ENCODE peak calls at places on chromosomes 3 and 15, in nine cellular contexts. J is GM13976, F is T1000, B is renal cortical epithelial cell, P is cardiac muscle cell, M is fibroblast of pulmonary artery, U is T-helper 2 cell, R is amygdala, H is mucosa of gallbladder. E is an unnamed sample.
A peak's percentile ranks its signal among the peaks of the same experiment; 100 is the strongest.

GRCh38 chr15:70829366-70830166 is 24.4 kb downstream of the LARP6 start:
- DNase-seq in F (no peak), H (no peak), M (no peak), U (no peak), J (no peak), P (no peak), R (no peak), B (no peak), E (no peak)

GRCh38 chr3:159859424-159859823 is 129.2 kb upstream of the IL12A start:
- DNase-seq in R (no peak), P (no peak), B (no peak), H (no peak), J (no peak), F (no peak), U (no peak), M (no peak), E (no peak)

GRCh38 chr3:5731100-5731499 is 543.6 kb downstream of the EDEM1 start:
- DNase-seq in P (no peak), F (no peak), R (no peak), H (no peak), U (peak; percentile 3), J (peak; percentile 12), M (no peak), B (no peak), E (peak; percentile 44)

GRCh38 chr15:39887832-39888231 is 32.2 kb downstream of the GPR176 start:
- DNase-seq in R (no peak), B (peak; percentile 69), J (no peak), H (peak; percentile 46), U (peak; percentile 11), P (peak; percentile 13), F (no peak), M (peak; percentile 67), E (peak; percentile 18)

GRCh38 chr3:98982336-98982735 is 80.8 kb upstream of the DCBLD2 start:
- DNase-seq in M (no peak), U (no peak), H (no peak), B (peak; percentile 60), F (no peak), J (no peak), R (no peak), P (no peak), E (no peak)

GRCh38 chr3:16460886-16461285 is 52.6 kb downstream of the RFTN1 start:
- DNase-seq in R (no peak), J (no peak), P (no peak), U (no peak), F (no peak), B (peak; percentile 52), M (no peak), H (no peak), E (no peak)

GRCh38 chr15:53710906-53711305 is 48.6 kb downstream of the WDR72 start:
- DNase-seq in R (no peak), H (no peak), B (peak; percentile 75), U (no peak), P (no peak), M (no peak), F (no peak), J (no peak), E (no peak)

GRCh38 chr15:50968353-50968752 is 59.9 kb downstream of the AP4E1 start:
- DNase-seq in M (no peak), U (no peak), F (no peak), R (no peak), J (no peak), B (no peak), H (no peak), P (no peak), E (no peak)

GRCh38 chr3:190697901-190698300 is 164.6 kb downstream of the GMNC start:
- DNase-seq in U (no peak), P (no peak), B (peak; percentile 89), J (no peak), M (peak; percentile 65), H (no peak), R (no peak), F (no peak), E (no peak)

GRCh38 chr3:9173445-9173844 is 76.0 kb downstream of the SRGAP3 start:
- DNase-seq in U (no peak), R (no peak), F (no peak), M (no peak), B (no peak), P (no peak), H (no peak), J (no peak), E (no peak)

GRCh38 chr3:52468336-52468735 is 12.9 kb downstream of the NISCH start:
- DNase-seq in B (no peak), U (no peak), P (no peak), H (no peak), R (no peak), J (no peak), M (no peak), F (no peak), E (no peak)

GRCh38 chr15:98604983-98605382 is 43.4 kb upstream of the IGF1R start:
- DNase-seq in H (no peak), M (no peak), J (no peak), P (no peak), U (no peak), R (no peak), F (no peak), B (no peak), E (no peak)

GRCh38 chr3:157160652-157161480 is 919 bp upstream of the CCNL1 start:
- DNase-seq in F (peak; percentile 47), P (peak; percentile 78), B (peak; percentile 98), R (no peak), U (peak; percentile 69), M (peak; percentile 97), H (peak; percentile 82), J (peak; percentile 62), E (peak; percentile 88)

GRCh38 chr3:178100881-178101280 is 435.4 kb upstream of the KCNMB2 start:
- DNase-seq in J (no peak), H (no peak), M (no peak), U (no peak), R (no peak), F (no peak), P (no peak), B (peak; percentile 54), E (no peak)

GRCh38 chr3:112676659-112677234 is 35.8 kb upstream of the CCDC80 start:
- DNase-seq in H (peak; percentile 65), B (peak; percentile 97), M (peak; percentile 94), U (peak; percentile 100), J (peak; percentile 81), F (peak; percentile 57), P (peak; percentile 6), R (peak; percentile 21), E (peak; percentile 96)